ENCODE peak calls at places on chromosome 15, in five cellular contexts. X is MM.1S, L is suprapubic skin, R is SJSA1, O is fibroblast of lung. C is an unnamed sample.

GRCh38 chr15:101037090-101037830 is 118.1 kb downstream of the LRRK1 start:
- DNase-seq in X (no peak), R (peak; percentile 31), O (no peak), L (peak; percentile 35), C (peak; percentile 41)

GRCh38 chr15:50907866-50908208 is 646 bp upstream of the AP4E1 start:
- DNase-seq in O (peak; percentile 32), X (peak; percentile 56), L (no peak), R (no peak), C (no peak)

GRCh38 chr15:69754313-69754712 is 301.7 kb downstream of the RPLP1 start:
- DNase-seq in O (no peak), L (no peak), X (no peak), R (no peak), C (no peak)

GRCh38 chr15:95458736-95459135 is 871.8 kb upstream of the NR2F2 start:
- DNase-seq in O (no peak), L (no peak), R (no peak), X (no peak), C (no peak)

GRCh38 chr15:34365073-34365825 is 1.7 kb downstream of the LPCAT4 start:
- DNase-seq in R (no peak), X (no peak), O (peak; percentile 57), L (no peak), C (peak; percentile 67)

GRCh38 chr15:39585394-39585841 is 4.5 kb downstream of the THBS1 start:
- DNase-seq in O (peak; percentile 7), R (no peak), X (no peak), L (no peak), C (no peak)

GRCh38 chr15:85689729-85690128 is 105.0 kb downstream of the KLHL25 start:
- DNase-seq in R (no peak), L (no peak), O (peak; percentile 71), X (peak; percentile 78), C (no peak)

GRCh38 chr15:40695469-40695910 is 516 bp downstream of the RAD51 start:
- DNase-seq in O (peak; percentile 37), L (no peak), R (no peak), X (peak; percentile 18), C (no peak)

GRCh38 chr15:76336254-76337046 is at the start of gene ISL2:
- DNase-seq in L (no peak), R (peak; percentile 91), O (peak; percentile 36), X (peak; percentile 79), C (peak; percentile 99)

GRCh38 chr15:49084285-49084570 is 38.0 kb upstream of the SECISBP2L start:
- DNase-seq in O (no peak), X (no peak), R (no peak), L (no peak), C (no peak)

GRCh38 chr15:76310470-76311070 is 699 bp downstream of the ETFA start:
- DNase-seq in X (peak; percentile 21), R (no peak), L (no peak), O (peak; percentile 19), C (no peak)

GRCh38 chr15:35305906-35306305 is 220.8 kb upstream of the NANOGP8 start:
- DNase-seq in X (no peak), R (no peak), O (peak; percentile 96), L (no peak), C (no peak)

GRCh38 chr15:52288051-52288942 is 7.3 kb downstream of the MYO5C start:
- DNase-seq in R (peak; percentile 76), X (no peak), O (peak; percentile 46), L (no peak), C (peak; percentile 96)

GRCh38 chr15:35624881-35625280 is 78.9 kb upstream of the DPH6 start:
- DNase-seq in X (no peak), O (peak; percentile 86), R (no peak), L (no peak), C (no peak)

GRCh38 chr15:81155375-81156218 is 21.5 kb downstream of the CFAP161 start:
- DNase-seq in L (no peak), R (no peak), O (peak; percentile 46), X (peak; percentile 82), C (no peak)

GRCh38 chr15:101180620-101181307 is 71.1 kb downstream of the CHSY1 start:
- DNase-seq in L (no peak), R (no peak), X (no peak), O (no peak), C (no peak)

GRCh38 chr15:33234019-33234418 is 39.5 kb upstream of the FMN1 start:
- DNase-seq in X (peak; percentile 53), L (no peak), O (peak; percentile 49), R (no peak), C (no peak)

GRCh38 chr15:35784745-35785144 is 238.8 kb upstream of the DPH6 start:
- DNase-seq in R (no peak), X (no peak), L (no peak), O (no peak), C (no peak)

GRCh38 chr15:66080791-66081475 is 172.6 kb downstream of the MEGF11 start:
- DNase-seq in O (peak; percentile 73), X (no peak), L (no peak), R (no peak), C (peak; percentile 73)

GRCh38 chr15:83198476-83198875 is 9.1 kb downstream of the HDGFL3 start:
- DNase-seq in L (no peak), R (no peak), O (no peak), X (no peak), C (no peak)

GRCh38 chr15:23687143-23687470 is at the start of gene NDN:
- DNase-seq in L (no peak), X (no peak), R (peak; percentile 42), O (peak; percentile 63), C (no peak)

GRCh38 chr15:98799991-98800390 is 151.7 kb downstream of the IGF1R start:
- DNase-seq in O (peak; percentile 36), R (no peak), X (no peak), L (no peak), C (no peak)

GRCh38 chr15:25738171-25738792 is 124.8 kb downstream of the ATP10A start:
- DNase-seq in L (no peak), O (peak; percentile 13), R (peak; percentile 18), X (no peak), C (no peak)

GRCh38 chr15:69104050-69104750 is 56.2 kb upstream of the GLCE start:
- DNase-seq in R (no peak), L (no peak), O (no peak), X (no peak), C (no peak)

GRCh38 chr15:39587910-39588530 is 7.1 kb downstream of the THBS1 start:
- DNase-seq in R (no peak), X (no peak), O (peak; percentile 9), L (no peak), C (no peak)

GRCh38 chr15:83475551-83475950 is 28.4 kb downstream of the SH3GL3 start:
- DNase-seq in O (peak; percentile 75), L (no peak), R (no peak), X (no peak), C (no peak)

GRCh38 chr15:76345880-76346665 is 9.5 kb downstream of the ISL2 start:
- DNase-seq in X (no peak), O (no peak), R (no peak), L (no peak), C (no peak)

GRCh38 chr15:99104788-99105515 is at the start of gene SYNM:
- DNase-seq in O (peak; percentile 63), R (peak; percentile 82), X (peak; percentile 80), L (peak; percentile 75), C (no peak)

DNA sequence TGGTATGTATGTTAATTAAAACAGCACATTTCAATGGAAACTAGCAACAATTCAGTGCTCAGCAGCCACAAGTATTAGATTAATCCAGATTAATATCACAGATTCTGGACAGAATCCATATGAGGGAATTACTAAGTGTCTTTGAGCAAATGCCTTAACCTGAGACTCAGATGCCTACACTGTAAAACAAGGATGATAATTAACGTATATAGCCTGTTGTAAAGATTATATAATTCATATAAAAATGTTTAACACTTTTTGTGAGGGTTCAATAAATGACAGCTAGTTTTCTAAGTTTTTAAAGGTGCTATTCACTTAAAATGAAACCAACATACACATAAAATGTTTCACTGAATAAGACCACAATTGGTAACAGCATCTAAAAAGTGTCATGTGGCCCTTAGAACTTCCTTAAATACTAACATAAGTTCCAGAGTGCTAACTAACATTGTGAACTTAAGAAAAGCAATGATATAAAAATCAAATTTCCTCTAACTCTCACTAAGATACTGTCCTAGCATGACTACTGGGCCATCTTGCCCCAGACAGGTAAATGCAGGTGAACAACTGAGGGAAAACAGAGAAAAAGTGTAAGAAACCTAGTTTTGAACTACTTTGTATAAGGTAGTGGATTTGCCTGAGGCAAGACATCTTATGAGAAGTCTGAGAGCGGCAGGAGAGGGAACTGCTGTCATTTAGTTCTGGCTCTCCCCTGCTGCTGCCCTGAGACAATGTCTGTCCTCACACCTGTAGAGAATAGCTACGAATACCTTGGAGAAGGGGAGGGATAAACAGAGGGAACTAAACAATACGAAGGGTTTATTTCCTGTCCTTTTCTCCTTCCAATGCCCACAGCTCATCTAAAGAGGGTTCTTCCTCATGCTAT is 151.3 kb downstream of the ADAM10 start:
- DNase-seq in X (no peak), R (no peak), O (no peak), L (no peak), C (no peak)
- H3K4me3 ChIP-seq in X (no peak overlapping the region), R (no peak overlapping the region), O (no peak overlapping the region), L (no peak overlapping the region), C (no peak overlapping the region)

DNA sequence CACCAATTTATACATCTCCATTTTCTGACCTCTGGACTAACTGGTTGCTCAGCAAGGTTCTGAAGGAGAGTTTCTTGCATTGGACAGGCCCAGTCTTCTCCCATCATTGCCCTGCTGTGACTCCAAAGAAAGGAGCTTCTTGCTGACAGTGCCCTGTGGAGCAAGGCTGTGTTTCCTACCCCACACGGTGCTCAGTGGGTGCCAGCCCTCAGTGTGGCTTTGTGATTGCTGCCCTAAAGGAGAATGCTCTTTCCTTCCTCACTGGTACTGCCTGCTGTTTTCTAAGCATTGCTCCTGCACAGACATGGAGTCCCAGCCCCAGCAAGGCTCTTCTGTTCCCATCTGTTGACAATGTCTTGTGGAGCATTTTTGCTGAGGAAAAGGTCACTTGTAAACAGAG is 62.7 kb downstream of the HMG20A start:
- DNase-seq in R (no peak), L (no peak), X (no peak), O (no peak), C (no peak)
- H3K27ac ChIP-seq in R (peak overlapping the region; percentile 82), L (no peak overlapping the region), X (no peak overlapping the region), O (no peak overlapping the region), C (no peak overlapping the region)

GRCh38 chr15:57031082-57031481 is 112.6 kb downstream of the TCF12 start:
- DNase-seq in O (no peak), X (no peak), L (no peak), R (no peak), C (no peak)
- H3K4me3 ChIP-seq in O (no peak overlapping the region), X (no peak overlapping the region), L (no peak overlapping the region), R (no peak overlapping the region), C (no peak overlapping the region)

DNA sequence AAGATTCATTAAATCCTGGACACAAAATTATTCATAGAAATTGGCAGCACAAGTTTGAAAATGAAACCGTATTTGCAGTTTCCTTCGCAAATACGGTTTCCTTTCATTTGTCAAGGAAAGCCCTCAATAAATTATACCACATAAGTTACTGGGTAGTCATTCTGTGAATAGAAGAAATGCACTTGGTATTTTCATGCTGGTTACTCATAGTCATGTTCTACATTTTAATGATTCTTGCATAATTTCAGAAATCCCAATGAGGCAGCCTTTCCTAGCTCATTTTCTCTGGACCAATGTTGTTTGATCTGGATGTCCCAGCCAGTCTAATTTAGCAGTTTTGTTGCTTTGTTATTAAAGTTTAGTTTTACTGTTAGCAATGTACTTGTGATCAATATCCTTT is 43.2 kb downstream of the MINAR1 start:
- DNase-seq in X (no peak), R (no peak), O (peak; percentile 85), L (no peak), C (no peak)
- H3K27ac ChIP-seq in X (no peak overlapping the region), R (no peak overlapping the region), O (no peak overlapping the region), L (peak overlapping the region; percentile 1), C (no peak overlapping the region)